ENCODE peak calls at places on chromosomes 11 and 22, in six cellular contexts. One of them, this sample, is unnamed.

GRCh38 chr11:132782102-132782501 is 750.2 kb downstream of the OPCML start:
- DNase-seq in WTC11: no peak
- DNase-seq in GM12878: no peak
- DNase-seq in HCT116: no peak
- DNase-seq in A549: no peak
- DNase-seq in SK-N-SH: no peak
- DNase-seq in this sample: no peak

GRCh38 chr11:124207102-124207792 is 24.1 kb downstream of the OR10D3 start:
- DNase-seq in WTC11: no peak
- DNase-seq in GM12878: no peak
- DNase-seq in HCT116: no peak
- DNase-seq in A549: no peak
- DNase-seq in SK-N-SH: no peak
- DNase-seq in this sample: no peak

GRCh38 chr22:49163960-49164690 is 663.5 kb downstream of the BRD1 start:
- DNase-seq in WTC11: no peak
- DNase-seq in GM12878: no peak
- DNase-seq in HCT116: no peak
- DNase-seq in A549: no peak
- DNase-seq in SK-N-SH: no peak
- DNase-seq in this sample: no peak

GRCh38 chr22:33867118-33867863 is 53.0 kb downstream of the LARGE1 start:
- DNase-seq in WTC11: no peak
- DNase-seq in GM12878: no peak
- DNase-seq in HCT116: no peak
- DNase-seq in A549: no peak
- DNase-seq in SK-N-SH: no peak
- DNase-seq in this sample: no peak

GRCh38 chr11:27174026-27174425 is 133.4 kb downstream of the BBOX1 start:
- DNase-seq in WTC11: no peak
- DNase-seq in GM12878: no peak
- DNase-seq in HCT116: no peak
- DNase-seq in A549: no peak
- DNase-seq in SK-N-SH: no peak
- DNase-seq in this sample: no peak

GRCh38 chr11:119518746-119519382 is 95.9 kb upstream of the THY1 start:
- DNase-seq in WTC11: peak; percentile 77
- DNase-seq in GM12878: no peak
- DNase-seq in HCT116: no peak
- DNase-seq in A549: no peak
- DNase-seq in SK-N-SH: no peak
- DNase-seq in this sample: peak; percentile 25

GRCh38 chr11:45804806-45805304 is at the start of gene SLC35C1:
- DNase-seq in WTC11: peak; percentile 97
- DNase-seq in GM12878: peak; percentile 63
- DNase-seq in HCT116: peak; percentile 86
- DNase-seq in A549: peak; percentile 87
- DNase-seq in SK-N-SH: peak; percentile 98
- DNase-seq in this sample: peak; percentile 89

GRCh38 chr11:46916669-46917108 is 1.7 kb downstream of the LRP4 start:
- DNase-seq in WTC11: peak; percentile 70
- DNase-seq in GM12878: no peak
- DNase-seq in HCT116: no peak
- DNase-seq in A549: peak; percentile 94
- DNase-seq in SK-N-SH: peak; percentile 81
- DNase-seq in this sample: peak; percentile 57

GRCh38 chr11:33507967-33508366 is 192.7 kb downstream of the C11orf91 start:
- DNase-seq in WTC11: peak; percentile 16
- DNase-seq in GM12878: no peak
- DNase-seq in HCT116: peak; percentile 6
- DNase-seq in A549: no peak
- DNase-seq in SK-N-SH: no peak
- DNase-seq in this sample: no peak

GRCh38 chr22:45648320-45649070 is 23.1 kb upstream of the ATXN10 start:
- DNase-seq in WTC11: no peak
- DNase-seq in GM12878: no peak
- DNase-seq in HCT116: no peak
- DNase-seq in A549: no peak
- DNase-seq in SK-N-SH: peak; percentile 9
- DNase-seq in this sample: no peak

GRCh38 chr11:133924661-133925060 is 32.1 kb downstream of the IGSF9B start:
- DNase-seq in WTC11: no peak
- DNase-seq in GM12878: no peak
- DNase-seq in HCT116: no peak
- DNase-seq in A549: no peak
- DNase-seq in SK-N-SH: no peak
- DNase-seq in this sample: no peak

GRCh38 chr22:17803871-17804270 is 29.6 kb upstream of the BID start:
- DNase-seq in WTC11: no peak
- DNase-seq in GM12878: no peak
- DNase-seq in HCT116: no peak
- DNase-seq in A549: no peak
- DNase-seq in SK-N-SH: no peak
- DNase-seq in this sample: no peak

GRCh38 chr11:70502677-70503076 is 104.3 kb downstream of the CTTN start:
- DNase-seq in WTC11: no peak
- DNase-seq in GM12878: no peak
- DNase-seq in HCT116: no peak
- DNase-seq in A549: no peak
- DNase-seq in SK-N-SH: no peak
- DNase-seq in this sample: no peak

GRCh38 chr22:45235101-45235777 is 5.5 kb downstream of the KIAA0930 start:
- DNase-seq in WTC11: no peak
- DNase-seq in GM12878: peak; percentile 81
- DNase-seq in HCT116: no peak
- DNase-seq in A549: no peak
- DNase-seq in SK-N-SH: no peak
- DNase-seq in this sample: no peak

GRCh38 chr11:111362887-111363411 is 16.1 kb downstream of the POU2AF1 start:
- DNase-seq in WTC11: no peak
- DNase-seq in GM12878: no peak
- DNase-seq in HCT116: no peak
- DNase-seq in A549: no peak
- DNase-seq in SK-N-SH: no peak
- DNase-seq in this sample: no peak

GRCh38 chr22:25085930-25086901 is 113.4 kb upstream of the CRYBB3 start:
- DNase-seq in WTC11: no peak
- DNase-seq in GM12878: peak; percentile 79
- DNase-seq in HCT116: no peak
- DNase-seq in A549: no peak
- DNase-seq in SK-N-SH: no peak
- DNase-seq in this sample: peak; percentile 99

GRCh38 chr22:21074092-21074715 is 28.5 kb downstream of the LRRC74B start:
- DNase-seq in WTC11: no peak
- DNase-seq in GM12878: no peak
- DNase-seq in HCT116: peak; percentile 4
- DNase-seq in A549: peak; percentile 25
- DNase-seq in SK-N-SH: no peak
- DNase-seq in this sample: no peak

GRCh38 chr22:20085651-20086050 is 5.6 kb downstream of the DGCR8 start:
- DNase-seq in WTC11: no peak
- DNase-seq in GM12878: no peak
- DNase-seq in HCT116: no peak
- DNase-seq in A549: no peak
- DNase-seq in SK-N-SH: no peak
- DNase-seq in this sample: no peak

GRCh38 chr11:10488121-10488580 is 33.1 kb downstream of the AMPD3 start:
- DNase-seq in WTC11: no peak
- DNase-seq in GM12878: no peak
- DNase-seq in HCT116: peak; percentile 86
- DNase-seq in A549: no peak
- DNase-seq in SK-N-SH: no peak
- DNase-seq in this sample: no peak

GRCh38 chr11:117523680-117524079 is 196.0 kb downstream of the CEP164 start:
- DNase-seq in WTC11: no peak
- DNase-seq in GM12878: no peak
- DNase-seq in HCT116: no peak
- DNase-seq in A549: no peak
- DNase-seq in SK-N-SH: no peak
- DNase-seq in this sample: no peak

GRCh38 chr11:117221775-117222517 is 9.9 kb downstream of the PCSK7 start:
- DNase-seq in WTC11: no peak
- DNase-seq in GM12878: no peak
- DNase-seq in HCT116: no peak
- DNase-seq in A549: no peak
- DNase-seq in SK-N-SH: no peak
- DNase-seq in this sample: no peak

GRCh38 chr22:17266261-17266971 is 47.2 kb upstream of the ADA2 start:
- DNase-seq in WTC11: peak; percentile 81
- DNase-seq in GM12878: no peak
- DNase-seq in HCT116: no peak
- DNase-seq in A549: no peak
- DNase-seq in SK-N-SH: no peak
- DNase-seq in this sample: no peak

GRCh38 chr22:39569066-39569465 is 1.5 kb upstream of the CACNA1I start:
- DNase-seq in WTC11: no peak
- DNase-seq in GM12878: no peak
- DNase-seq in HCT116: no peak
- DNase-seq in A549: no peak
- DNase-seq in SK-N-SH: no peak
- DNase-seq in this sample: no peak

GRCh38 chr22:39570226-39570625 is 327 bp upstream of the CACNA1I start:
- DNase-seq in WTC11: no peak
- DNase-seq in GM12878: no peak
- DNase-seq in HCT116: no peak
- DNase-seq in A549: no peak
- DNase-seq in SK-N-SH: no peak
- DNase-seq in this sample: no peak

GRCh38 chr22:39565414-39565944 is 5.1 kb upstream of the CACNA1I start:
- DNase-seq in WTC11: no peak
- DNase-seq in GM12878: no peak
- DNase-seq in HCT116: no peak
- DNase-seq in A549: no peak
- DNase-seq in SK-N-SH: no peak
- DNase-seq in this sample: no peak

GRCh38 chr22:39568278-39568981 is 2.1 kb upstream of the CACNA1I start:
- DNase-seq in WTC11: no peak
- DNase-seq in GM12878: no peak
- DNase-seq in HCT116: no peak
- DNase-seq in A549: no peak
- DNase-seq in SK-N-SH: no peak
- DNase-seq in this sample: no peak

GRCh38 chr22:39567135-39567946 is 3.2 kb upstream of the CACNA1I start:
- DNase-seq in WTC11: no peak
- DNase-seq in GM12878: no peak
- DNase-seq in HCT116: no peak
- DNase-seq in A549: no peak
- DNase-seq in SK-N-SH: no peak
- DNase-seq in this sample: no peak
- TF ChIP-seq MAX in WTC11: no peak
- TF ChIP-seq MAX in GM12878: no peak
- TF ChIP-seq MAX in HCT116: no peak
- TF ChIP-seq MAX in A549: no peak
- TF ChIP-seq MAX in SK-N-SH: no peak
- TF ChIP-seq MAX in this sample: no peak

GRCh38 chr11:69003301-69003865 is 9.7 kb downstream of the MRGPRF start:
- DNase-seq in WTC11: peak; percentile 3
- DNase-seq in GM12878: no peak
- DNase-seq in HCT116: no peak
- DNase-seq in A549: no peak
- DNase-seq in SK-N-SH: no peak
- DNase-seq in this sample: no peak

GRCh38 chr11:69003866-69004311 is 9.2 kb downstream of the MRGPRF start:
- DNase-seq in WTC11: no peak
- DNase-seq in GM12878: no peak
- DNase-seq in HCT116: no peak
- DNase-seq in A549: no peak
- DNase-seq in SK-N-SH: no peak
- DNase-seq in this sample: no peak

GRCh38 chr11:69001301-69002081 is 11.6 kb downstream of the MRGPRF start:
- DNase-seq in WTC11: peak; percentile 8
- DNase-seq in GM12878: no peak
- DNase-seq in HCT116: no peak
- DNase-seq in A549: no peak
- DNase-seq in SK-N-SH: peak; percentile 31
- DNase-seq in this sample: no peak

GRCh38 chr11:69002101-69002742 is 10.8 kb downstream of the MRGPRF start:
- DNase-seq in WTC11: peak; percentile 1
- DNase-seq in GM12878: no peak
- DNase-seq in HCT116: no peak
- DNase-seq in A549: no peak
- DNase-seq in SK-N-SH: no peak
- DNase-seq in this sample: no peak

GRCh38 chr11:69002743-69003231 is 10.3 kb downstream of the MRGPRF start:
- DNase-seq in WTC11: peak; percentile 8
- DNase-seq in GM12878: no peak
- DNase-seq in HCT116: no peak
- DNase-seq in A549: no peak
- DNase-seq in SK-N-SH: no peak
- DNase-seq in this sample: no peak
- TF ChIP-seq MAX in WTC11: no peak
- TF ChIP-seq MAX in GM12878: no peak
- TF ChIP-seq MAX in HCT116: no peak
- TF ChIP-seq MAX in A549: no peak
- TF ChIP-seq MAX in SK-N-SH: no peak
- TF ChIP-seq MAX in this sample: no peak

DNA sequence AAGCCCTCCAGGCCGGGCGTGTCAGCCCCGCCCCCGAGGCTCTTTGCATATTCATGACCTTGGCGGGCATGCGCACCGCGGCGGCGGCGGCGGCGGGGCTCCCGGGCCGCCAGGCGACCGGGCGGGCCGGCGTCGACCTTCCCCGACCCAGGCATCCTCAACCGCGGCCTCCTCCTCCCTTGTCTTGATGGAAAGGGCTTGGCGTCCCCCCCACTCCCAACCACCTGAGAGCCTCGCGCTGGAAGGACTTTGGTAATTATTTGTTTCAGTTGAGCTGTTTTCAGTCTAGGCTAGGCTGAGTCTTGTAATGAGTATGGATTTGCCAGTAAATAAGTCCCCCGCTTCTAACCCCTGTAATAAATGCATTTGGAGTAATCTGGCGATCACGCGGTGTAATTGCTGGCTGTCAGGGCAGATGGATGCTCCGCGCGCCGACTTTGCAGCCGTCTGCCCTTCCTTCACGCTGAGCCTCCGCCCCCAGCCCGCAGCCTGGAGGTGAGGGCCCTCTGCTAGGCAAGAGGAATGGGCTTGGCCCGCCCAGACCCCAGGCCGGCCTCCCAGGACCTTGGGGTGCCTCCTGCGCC is 25.2 kb downstream of the FLRT1 start:
- DNase-seq in WTC11: peak; percentile 83
- DNase-seq in GM12878: no peak
- DNase-seq in HCT116: no peak
- DNase-seq in A549: peak; percentile 74
- DNase-seq in SK-N-SH: peak; percentile 81
- DNase-seq in this sample: peak; percentile 48
- TF ChIP-seq MAX in WTC11: no peak
- TF ChIP-seq MAX in GM12878: no peak
- TF ChIP-seq MAX in HCT116: no peak
- TF ChIP-seq MAX in A549: peak; percentile 27
- TF ChIP-seq MAX in SK-N-SH: no peak
- TF ChIP-seq MAX in this sample: no peak

DNA sequence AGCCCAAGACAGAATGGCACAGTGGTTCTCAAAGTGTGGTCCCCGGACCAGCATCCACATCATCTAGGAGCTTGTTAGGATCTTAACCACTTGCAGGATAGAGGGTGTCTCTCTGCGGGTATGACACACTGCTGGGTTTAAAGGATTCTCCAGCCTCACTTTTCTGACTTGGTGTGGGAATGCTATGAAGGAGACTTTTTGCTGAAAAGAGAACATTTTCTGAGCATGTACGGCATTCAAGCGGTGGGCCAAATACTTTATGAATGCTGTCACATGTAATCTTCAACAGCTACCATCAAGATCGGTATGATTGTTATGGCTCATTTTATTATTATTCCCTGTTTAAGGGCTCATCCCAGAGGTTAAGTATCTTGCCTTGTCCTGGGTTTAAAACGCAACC is 1.7 kb upstream of the CD82 start:
- DNase-seq in WTC11: no peak
- DNase-seq in GM12878: no peak
- DNase-seq in HCT116: no peak
- DNase-seq in A549: no peak
- DNase-seq in SK-N-SH: no peak
- DNase-seq in this sample: no peak
- TF ChIP-seq MAX in WTC11: no peak
- TF ChIP-seq MAX in GM12878: no peak
- TF ChIP-seq MAX in HCT116: no peak
- TF ChIP-seq MAX in A549: no peak
- TF ChIP-seq MAX in SK-N-SH: no peak
- TF ChIP-seq MAX in this sample: no peak

This sample was measured in endothelial cell of umbilical vein.